ENCODE peak calls at places on chromosomes 11 and 22, in eight cellular contexts. U is astrocyte of the spinal cord, K is mammary epithelial cell, N is stomach, Q is breast epithelium, T is progenitor cell of endocrine pancreas, A is endodermal cell, C is AG04450. J is an unnamed sample.

GRCh38 chr11:27328602-27329001 is 34.4 kb downstream of the CCDC34 start:
- DNase-seq in T (no peak), N (no peak), C (no peak), Q (peak), U (no peak), A (peak), K (no peak), J (no peak)

GRCh38 chr22:46467006-46467405 is 70.4 kb downstream of the CELSR1 start:
- DNase-seq in Q (no peak), T (no peak), N (no peak), U (no peak), K (no peak), A (no peak), C (no peak), J (no peak)

GRCh38 chr22:34812631-34813030 is 253.3 kb upstream of the ISX start:
- DNase-seq in K (peak), U (peak), N (no peak), C (no peak), A (no peak), T (no peak), Q (no peak), J (no peak)

GRCh38 chr11:74092425-74092824 is 78.4 kb downstream of the C2CD3 start:
- DNase-seq in T (no peak), A (no peak), K (no peak), U (no peak), C (no peak), Q (no peak), N (no peak), J (no peak)

GRCh38 chr11:124763156-124763947 is 1.3 kb upstream of the ESAM start:
- DNase-seq in U (peak), Q (peak), N (peak), K (peak), C (no peak), T (peak), A (peak), J (peak)

GRCh38 chr11:32892355-32893090 is at the start of gene QSER1:
- DNase-seq in A (peak), N (peak), T (peak), Q (peak), U (peak), C (no peak), K (peak), J (no peak)

GRCh38 chr11:76699461-76700091 is 29.0 kb upstream of the LRRC32 start:
- DNase-seq in T (no peak), N (no peak), C (no peak), Q (no peak), K (no peak), U (no peak), A (no peak), J (no peak)

GRCh38 chr11:111353776-111354600 is 25.1 kb downstream of the POU2AF1 start:
- DNase-seq in Q (no peak), U (no peak), T (no peak), A (no peak), C (no peak), K (no peak), N (no peak), J (no peak)

GRCh38 chr22:32413715-32414114 is 1.7 kb upstream of the RTCB start:
- DNase-seq in C (peak), A (no peak), T (no peak), Q (no peak), U (peak), N (no peak), K (peak), J (no peak)

GRCh38 chr11:125404811-125405481 is 91.1 kb downstream of the FEZ1 start:
- DNase-seq in T (peak), Q (peak), K (peak), C (no peak), N (peak), U (peak), A (peak), J (peak)

GRCh38 chr22:36367066-36367465 is 20.7 kb downstream of the MYH9 start:
- DNase-seq in U (no peak), N (no peak), Q (no peak), C (no peak), T (no peak), A (no peak), K (no peak), J (no peak)

GRCh38 chr22:36369004-36369921 is 18.5 kb downstream of the MYH9 start:
- DNase-seq in U (peak), Q (peak), T (no peak), N (no peak), K (no peak), C (no peak), A (peak), J (no peak)

GRCh38 chr22:36367479-36367878 is 20.3 kb downstream of the MYH9 start:
- DNase-seq in N (no peak), T (no peak), A (peak), Q (peak), C (no peak), U (no peak), K (no peak), J (no peak)

GRCh38 chr22:36369922-36370781 is 17.6 kb downstream of the MYH9 start:
- DNase-seq in N (peak), A (peak), T (no peak), U (peak), K (peak), C (no peak), Q (peak), J (no peak)

DNA sequence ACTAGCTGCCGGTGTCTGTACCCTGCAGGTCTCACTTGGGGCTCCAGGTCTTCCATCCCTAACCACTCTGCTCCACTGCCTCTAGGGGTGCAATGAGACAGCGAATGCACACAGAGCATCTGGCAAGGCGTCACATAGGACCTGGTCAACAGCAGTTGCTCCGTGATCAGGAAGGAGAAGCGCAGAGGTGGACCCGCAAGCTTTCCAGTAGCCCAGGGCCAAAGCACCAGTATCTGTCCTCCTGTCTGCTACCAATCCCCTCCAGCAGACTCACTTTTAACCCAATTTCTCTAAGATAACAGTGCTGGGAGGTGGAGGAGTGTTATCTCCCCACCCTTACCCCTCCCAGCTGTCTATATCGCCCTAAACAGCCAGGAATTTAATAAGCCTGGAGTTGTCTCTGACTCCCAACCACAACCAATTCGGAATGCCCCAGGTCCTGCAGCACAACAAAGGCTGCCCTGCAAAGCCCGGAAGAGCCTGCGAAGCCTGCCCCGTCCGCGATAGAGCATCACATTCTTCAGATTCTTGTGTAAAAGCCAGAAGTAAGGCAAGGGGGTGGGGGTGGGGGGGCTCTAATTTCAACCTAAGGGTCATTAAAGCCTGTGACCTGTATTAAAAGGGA is 19.3 kb downstream of the MYH9 start:
- DNase-seq in C (peak), U (peak), K (peak), A (peak), N (no peak), T (no peak), Q (peak), J (no peak)
- TF ChIP-seq CTCF in C (peak), U (peak), K (peak), A (peak), N (peak), T (no peak), Q (no peak), J (no peak)

GRCh38 chr11:11390068-11390775 is 37.2 kb upstream of the CSNK2A3 start:
- DNase-seq in Q (no peak), K (no peak), N (no peak), T (no peak), C (no peak), U (no peak), A (no peak), J (no peak)
- TF ChIP-seq CTCF in Q (no peak), K (no peak), N (no peak), T (no peak), C (no peak), U (no peak), A (peak), J (no peak)

GRCh38 chr22:19430890-19431541 is 517 bp downstream of the HIRA start:
- DNase-seq in Q (no peak), U (peak), N (peak), A (peak), T (peak), C (no peak), K (peak), J (no peak)
- TF ChIP-seq CTCF in Q (no peak), U (peak), N (no peak), A (peak), T (peak), C (peak), K (peak), J (no peak)

DNA sequence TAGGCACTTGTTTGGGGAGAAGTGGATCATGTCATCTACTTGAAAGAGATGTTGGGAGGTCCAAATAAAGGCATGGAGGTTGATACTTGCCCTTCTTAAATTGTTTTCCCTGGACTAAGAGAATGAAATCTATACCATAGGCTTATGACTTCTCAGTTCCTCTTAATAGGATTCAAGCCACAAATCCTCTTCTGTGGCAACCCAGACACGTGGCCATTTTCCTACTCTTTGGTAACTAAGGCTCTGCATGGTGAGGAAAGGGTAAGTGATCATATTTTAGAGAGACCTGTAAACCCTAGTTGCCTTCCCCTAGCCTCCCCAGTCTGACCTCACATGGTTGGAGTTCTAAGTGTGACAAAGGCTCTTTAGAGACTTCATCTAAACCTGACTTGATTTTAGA is 72.9 kb upstream of the CD44 start:
- DNase-seq in Q (no peak), N (no peak), K (no peak), U (no peak), T (no peak), C (no peak), A (no peak), J (no peak)
- TF ChIP-seq CTCF in Q (no peak), N (no peak), K (no peak), U (no peak), T (no peak), C (no peak), A (no peak), J (no peak)

GRCh38 chr11:72238492-72239295 is 5.3 kb downstream of the PHOX2A start:
- DNase-seq in N (no peak), U (no peak), A (peak), K (no peak), C (no peak), T (no peak), Q (no peak), J (no peak)
- TF ChIP-seq CTCF in N (no peak), U (no peak), A (no peak), K (no peak), C (no peak), T (no peak), Q (no peak), J (no peak)

GRCh38 chr11:6224421-6224820 is 10.0 kb downstream of the FHIP1B start:
- DNase-seq in Q (no peak), U (no peak), K (no peak), T (no peak), A (no peak), C (no peak), N (no peak), J (no peak)
- TF ChIP-seq CTCF in Q (no peak), U (no peak), K (no peak), T (no peak), A (no peak), C (no peak), N (no peak), J (no peak)

GRCh38 chr11:117098269-117099231 is at the start of gene SIK3:
- DNase-seq in U (peak), N (peak), K (peak), A (peak), T (peak), C (peak), Q (peak), J (peak)
- TF ChIP-seq CTCF in U (peak), N (peak), K (peak), A (peak), T (peak), C (peak), Q (peak), J (peak)

GRCh38 chr11:16295592-16295991 is 60.8 kb downstream of the SOX6 start:
- DNase-seq in T (no peak), K (no peak), U (no peak), C (no peak), A (no peak), Q (no peak), N (no peak), J (no peak)
- TF ChIP-seq CTCF in T (no peak), K (no peak), U (no peak), C (no peak), A (no peak), Q (no peak), N (no peak), J (no peak)

GRCh38 chr11:71421392-71421950 is 26.7 kb downstream of the DHCR7 start:
- DNase-seq in T (no peak), Q (no peak), A (no peak), C (no peak), U (no peak), N (peak), K (no peak), J (no peak)

GRCh38 chr11:71423181-71423790 is 24.9 kb downstream of the DHCR7 start:
- DNase-seq in U (no peak), K (peak), T (no peak), N (no peak), A (no peak), C (no peak), Q (no peak), J (no peak)

GRCh38 chr11:71418643-71419042 is 29.6 kb downstream of the DHCR7 start:
- DNase-seq in K (no peak), A (no peak), U (no peak), T (no peak), N (no peak), C (no peak), Q (no peak), J (no peak)

GRCh38 chr11:71425409-71425808 is 22.8 kb downstream of the DHCR7 start:
- DNase-seq in N (no peak), A (no peak), K (no peak), T (no peak), U (no peak), C (no peak), Q (no peak), J (no peak)

GRCh38 chr11:71420455-71421241 is 27.5 kb downstream of the DHCR7 start:
- DNase-seq in A (peak), C (peak), Q (no peak), U (peak), T (peak), K (peak), N (peak), J (no peak)
- TF ChIP-seq CTCF in A (peak), C (peak), Q (peak), U (peak), T (peak), K (peak), N (peak), J (peak)

GRCh38 chr22:39185601-39186012 is 33.1 kb upstream of the CBX7 start:
- DNase-seq in U (no peak), C (no peak), T (no peak), K (peak), A (peak), Q (peak), N (no peak), J (no peak)
- TF ChIP-seq CTCF in U (peak), C (peak), T (no peak), K (peak), A (peak), Q (peak), N (no peak), J (no peak)